ENCODE peak calls at places on chromosomes 13 and 19, in four cellular contexts. V is stimulated activated CD4-positive, alpha-beta T cell treated with anti-CD3 and anti-CD28 coated beads, Interleukin-2, amount 100 ng/mL, for 4 hours; S is tibial artery; L is activated CD8-positive, alpha-beta memory T cell treated with anti-CD3 and anti-CD28 coated beads for 1 hour. B is an unnamed sample.
A peak's percentile ranks its signal among the peaks of the same experiment; 100 is the strongest.

GRCh38 chr19:16871870-16872269 is 16.9 kb upstream of the F2RL3 start:
- DNase-seq in V (no peak), S (no peak), L (no peak), B (no peak)

GRCh38 chr19:37932985-37933953 is 26.3 kb downstream of the SIPA1L3 start:
- DNase-seq in V (no peak), S (no peak), L (no peak), B (no peak)

GRCh38 chr19:5743640-5744039 is 23.2 kb downstream of the CATSPERD start:
- DNase-seq in V (no peak), S (no peak), L (no peak), B (no peak)

GRCh38 chr19:38321646-38322323 is 2.1 kb downstream of the KCNK6 start:
- DNase-seq in V (no peak), S (no peak), L (no peak), B (peak; percentile 68)

GRCh38 chr19:10872551-10873107 is 1.3 kb downstream of the CARM1 start:
- DNase-seq in V (peak; percentile 30), S (no peak), L (no peak), B (no peak)

GRCh38 chr13:23610187-23610576 is 40.0 kb downstream of the TNFRSF19 start:
- DNase-seq in V (no peak), S (no peak), L (no peak), B (no peak)

GRCh38 chr13:80048802-80049201 is 292.1 kb downstream of the SPRY2 start:
- DNase-seq in V (peak; percentile 56), S (peak; percentile 93), L (peak; percentile 11), B (peak; percentile 87)

GRCh38 chr19:17125728-17126677 is 50.4 kb downstream of the MYO9B start:
- DNase-seq in V (peak; percentile 49), S (peak; percentile 85), L (peak; percentile 46), B (peak; percentile 79)

GRCh38 chr13:75514080-75515040 is 23.3 kb downstream of the COMMD6 start:
- DNase-seq in V (no peak), S (no peak), L (no peak), B (no peak)

GRCh38 chr19:45577111-45577905 is 7.3 kb downstream of the OPA3 start:
- DNase-seq in V (no peak), S (no peak), L (no peak), B (no peak)

GRCh38 chr13:35475960-35476943 is at the start of gene MAB21L1:
- DNase-seq in V (no peak), S (peak; percentile 45), L (no peak), B (no peak)

GRCh38 chr13:97880298-97880675 is 73.2 kb upstream of the IPO5 start:
- DNase-seq in V (no peak), S (no peak), L (no peak), B (no peak)

GRCh38 chr13:40813662-40814454 is 24.4 kb downstream of the SLC25A15 start:
- DNase-seq in V (no peak), S (no peak), L (no peak), B (no peak)

GRCh38 chr19:5125797-5126497 is 157.0 kb downstream of the KDM4B start:
- DNase-seq in V (no peak), S (no peak), L (no peak), B (no peak)

GRCh38 chr13:110400786-110401533 is 93.9 kb downstream of the COL4A2 start:
- DNase-seq in V (no peak), S (no peak), L (no peak), B (no peak)

GRCh38 chr13:20366056-20366455 is 133.9 kb upstream of the GJB6 start:
- DNase-seq in V (no peak), S (no peak), L (no peak), B (no peak)

GRCh38 chr19:50952890-50953289 is at the start of gene KLK5:
- DNase-seq in V (no peak), S (no peak), L (no peak), B (no peak)

GRCh38 chr19:15170345-15170744 is 30.4 kb downstream of the NOTCH3 start:
- DNase-seq in V (no peak), S (no peak), L (no peak), B (no peak)

GRCh38 chr19:6772028-6772865 is at the start of gene VAV1:
- DNase-seq in V (peak; percentile 85), S (peak; percentile 61), L (peak; percentile 72), B (no peak)

GRCh38 chr13:20473139-20473538 is 52.5 kb downstream of the CRYL1 start:
- DNase-seq in V (no peak), S (no peak), L (no peak), B (no peak)

GRCh38 chr13:101149735-101150380 is 266.4 kb downstream of the NALCN start:
- DNase-seq in V (no peak), S (no peak), L (no peak), B (no peak)

GRCh38 chr13:72953391-72953960 is 105.3 kb upstream of the KLF5 start:
- DNase-seq in V (no peak), S (no peak), L (no peak), B (no peak)

GRCh38 chr19:32322541-32322940 is 22.9 kb upstream of the ZNF507 start:
- DNase-seq in V (no peak), S (no peak), L (no peak), B (peak; percentile 21)

GRCh38 chr19:3287814-3288213 is 63.4 kb downstream of the CELF5 start:
- DNase-seq in V (no peak), S (no peak), L (no peak), B (no peak)

GRCh38 chr19:53994811-53995210 is 3.4 kb downstream of the CACNG6 start:
- DNase-seq in V (no peak), S (no peak), L (no peak), B (no peak)

B was measured in right atrium auricular region.